ENCODE peak calls at places on chromosome 11, in six cellular contexts. D, M, J, A, I and L are unnamed samples.

GRCh38 chr11:105151936-105152554 is 12.5 kb upstream of the CARD18 start:
- DNase-seq in D (no peak), M (no peak), J (no peak), A (no peak), I (no peak), L (no peak)

GRCh38 chr11:2302844-2303626 is 1.2 kb downstream of the TSPAN32 start:
- DNase-seq in D (no peak), M (no peak), J (no peak), A (no peak), I (no peak), L (no peak)

GRCh38 chr11:133940034-133940433 is 16.7 kb downstream of the IGSF9B start:
- DNase-seq in D (no peak), M (no peak), J (no peak), A (no peak), I (no peak), L (no peak)

GRCh38 chr11:96227244-96227643 is 115.8 kb downstream of the MAML2 start:
- DNase-seq in D (no peak), M (no peak), J (no peak), A (no peak), I (no peak), L (no peak)

GRCh38 chr11:3958301-3958700 is 102.8 kb downstream of the STIM1 start:
- DNase-seq in D (no peak), M (no peak), J (no peak), A (no peak), I (no peak), L (no peak)

GRCh38 chr11:48261600-48261999 is 2.1 kb upstream of the OR4X1 start:
- DNase-seq in D (no peak), M (no peak), J (no peak), A (no peak), I (no peak), L (no peak)

GRCh38 chr11:130655308-130655707 is 206.9 kb downstream of the ADAMTS15 start:
- DNase-seq in D (no peak), M (no peak), J (no peak), A (no peak), I (no peak), L (no peak)

GRCh38 chr11:128911239-128911638 is 20.1 kb downstream of the KCNJ5 start:
- DNase-seq in D (no peak), M (no peak), J (no peak), A (no peak), I (no peak), L (no peak)

GRCh38 chr11:70250876-70251275 is 19.6 kb upstream of the PPFIA1 start:
- DNase-seq in D (no peak), M (no peak), J (no peak), A (peak; percentile 16), I (no peak), L (no peak)

GRCh38 chr11:102147632-102148031 is 37.4 kb downstream of the YAP1 start:
- DNase-seq in D (no peak), M (no peak), J (no peak), A (no peak), I (no peak), L (no peak)

GRCh38 chr11:112797653-112798293 is 163.4 kb upstream of the NCAM1 start:
- DNase-seq in D (no peak), M (peak; percentile 43), J (peak; percentile 29), A (peak; percentile 65), I (peak; percentile 3), L (no peak)

GRCh38 chr11:116517584-116517983 is 255.2 kb downstream of the BUD13 start:
- DNase-seq in D (no peak), M (no peak), J (no peak), A (no peak), I (no peak), L (no peak)

GRCh38 chr11:27339940-27340339 is 23.1 kb downstream of the CCDC34 start:
- DNase-seq in D (no peak), M (no peak), J (no peak), A (no peak), I (no peak), L (no peak)

GRCh38 chr11:108697872-108698473 is 33.1 kb downstream of the DDX10 start:
- DNase-seq in D (peak; percentile 49), M (no peak), J (peak; percentile 29), A (peak; percentile 69), I (peak; percentile 54), L (peak; percentile 29)

GRCh38 chr11:12134239-12134590 is 23.8 kb downstream of the MICAL2 start:
- DNase-seq in D (no peak), M (no peak), J (no peak), A (no peak), I (no peak), L (no peak)

GRCh38 chr11:73288873-73289707 is 17.0 kb downstream of the P2RY6 start:
- DNase-seq in D (peak; percentile 70), M (no peak), J (peak; percentile 69), A (peak; percentile 80), I (peak; percentile 64), L (peak; percentile 81)

GRCh38 chr11:19730373-19730772 is 17.7 kb downstream of the NAV2 start:
- DNase-seq in D (no peak), M (no peak), J (no peak), A (no peak), I (no peak), L (no peak)

GRCh38 chr11:75827562-75827961 is 12.6 kb downstream of the UVRAG start:
- DNase-seq in D (no peak), M (no peak), J (no peak), A (no peak), I (no peak), L (no peak)
- TF ChIP-seq POLR2A in D (no peak), M (no peak), J (no peak), A (no peak), I (no peak), L (no peak)

GRCh38 chr11:124716596-124716995 is 23.1 kb upstream of the NRGN start:
- DNase-seq in D (no peak), M (no peak), J (no peak), A (no peak), I (no peak), L (no peak)
- TF ChIP-seq TAF1 in D (no peak), M (no peak), J (no peak), A (no peak), I (no peak), L (no peak)

DNA sequence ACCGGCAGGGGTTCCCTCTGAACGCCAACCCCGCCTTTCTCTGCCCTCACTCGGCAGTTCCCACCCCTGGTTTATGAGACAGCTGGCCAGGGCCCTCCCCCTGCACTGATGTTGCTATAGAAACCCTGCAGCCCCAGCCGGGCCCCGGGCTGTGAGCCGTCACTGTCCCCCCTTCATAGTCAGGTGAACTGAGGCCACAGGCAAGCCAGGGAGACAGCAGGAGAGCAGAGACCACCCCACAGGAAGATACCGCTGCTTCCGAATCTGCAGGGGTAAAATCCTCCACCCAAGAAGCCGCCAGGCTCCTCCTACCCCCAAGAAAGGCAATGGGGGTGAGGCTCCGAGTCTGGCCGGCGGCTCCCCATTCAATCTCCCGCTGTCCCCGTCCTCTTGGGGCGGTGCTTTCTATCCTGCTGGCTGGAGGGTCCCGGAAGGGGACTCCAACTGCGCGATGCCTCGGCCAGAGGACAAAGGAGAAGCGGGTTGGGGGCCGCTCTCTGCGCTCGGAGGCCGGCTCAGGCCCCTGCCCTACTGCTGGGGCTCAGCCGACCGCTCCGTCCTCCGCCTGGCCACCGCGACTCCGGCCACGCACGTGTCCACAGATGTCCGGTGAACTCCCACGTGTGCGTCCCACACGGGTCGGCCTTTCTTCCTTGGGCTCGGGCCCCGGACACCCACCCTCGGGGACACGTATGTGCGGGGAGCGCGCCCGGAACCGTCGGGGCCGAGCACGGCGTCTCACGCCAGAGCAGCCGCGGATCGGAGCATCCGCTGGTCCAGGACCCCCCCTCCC is 585 bp downstream of the SLC25A22 start:
- DNase-seq in D (no peak), M (no peak), J (peak; percentile 87), A (peak; percentile 83), I (peak; percentile 78), L (peak; percentile 94)
- TF ChIP-seq POLR2AphosphoS5 in D (peak; percentile 42), M (peak; percentile 6), J (no peak), A (no peak), I (no peak), L (peak; percentile 36)

DNA sequence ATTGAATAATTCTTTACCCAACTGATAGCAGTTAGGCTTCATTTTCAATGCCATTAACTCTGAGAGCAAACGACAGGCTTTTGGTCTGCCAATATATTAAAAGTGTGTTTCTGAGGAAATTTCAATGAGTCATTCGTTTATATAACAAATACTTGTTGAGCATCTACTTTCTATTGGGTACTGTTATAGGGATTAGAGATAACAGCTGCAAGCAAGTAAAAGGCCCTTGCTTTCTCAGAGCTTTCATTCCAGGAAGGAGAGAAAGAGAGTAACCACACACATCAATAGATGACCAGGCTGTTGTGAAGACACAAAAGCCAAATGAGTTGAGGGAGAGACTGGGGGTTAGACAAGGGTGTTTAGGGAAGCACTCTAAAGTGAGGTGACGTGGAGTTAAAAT is 35.7 kb downstream of the CD44 start:
- DNase-seq in D (no peak), M (no peak), J (no peak), A (no peak), I (no peak), L (no peak)
- TF ChIP-seq POLR2A in D (no peak), M (no peak), J (no peak), A (no peak), I (no peak), L (no peak)

GRCh38 chr11:5930614-5931013 is 11.4 kb upstream of the OR56A3 start:
- DNase-seq in D (no peak), M (no peak), J (no peak), A (no peak), I (no peak), L (no peak)

GRCh38 chr11:5929984-5930383 is 12.1 kb upstream of the OR56A3 start:
- DNase-seq in D (no peak), M (no peak), J (no peak), A (no peak), I (no peak), L (no peak)

GRCh38 chr11:5931061-5931460 is 11.0 kb upstream of the OR56A3 start:
- DNase-seq in D (no peak), M (no peak), J (no peak), A (no peak), I (no peak), L (no peak)

GRCh38 chr11:5933116-5933515 is 8.9 kb upstream of the OR56A3 start:
- DNase-seq in D (no peak), M (no peak), J (no peak), A (no peak), I (no peak), L (no peak)

GRCh38 chr11:5932671-5933070 is 9.4 kb upstream of the OR56A3 start:
- DNase-seq in D (no peak), M (no peak), J (no peak), A (no peak), I (no peak), L (no peak)
- TF ChIP-seq TAF1 in D (no peak), M (no peak), J (no peak), A (no peak), I (no peak), L (no peak)